ENCODE peak calls at places on chromosomes 5 and 9, in seven cellular contexts. K is ovary, X is stomach, V is SK-N-SH, N is upper lobe of left lung, Y is esophagus muscularis mucosa, D is HepG2. E is an unnamed sample.

GRCh38 chr5:142540774-142541466 is 145.0 kb downstream of the FGF1 start:
- DNase-seq in K (no peak), X (no peak), V (no peak), N (no peak), Y (no peak), D (no peak), E (peak; percentile 18)

GRCh38 chr5:140513124-140513523 is 34.3 kb upstream of the EIF4EBP3 start:
- DNase-seq in K (no peak), X (no peak), V (no peak), N (no peak), Y (no peak), D (no peak), E (no peak)

GRCh38 chr5:149387982-149388381 is 8.9 kb upstream of the IL17B start:
- DNase-seq in K (peak; percentile 71), X (no peak), V (no peak), N (no peak), Y (no peak), D (no peak), E (no peak)

GRCh38 chr5:138354926-138355378 is 2.5 kb downstream of the KDM3B start:
- DNase-seq in K (no peak), X (no peak), V (peak; percentile 64), N (no peak), Y (no peak), D (peak; percentile 67), E (no peak)

GRCh38 chr5:40511801-40512200 is 167.9 kb upstream of the PTGER4 start:
- DNase-seq in K (no peak), X (no peak), V (no peak), N (no peak), Y (no peak), D (no peak), E (no peak)

GRCh38 chr9:89274838-89275237 is 36.2 kb upstream of the CKS2 start:
- DNase-seq in K (no peak), X (no peak), V (no peak), N (no peak), Y (no peak), D (no peak), E (no peak)

GRCh38 chr5:28810751-28811136 is 1772.4 kb upstream of the CDH9 start:
- DNase-seq in K (no peak), X (no peak), V (no peak), N (no peak), Y (no peak), D (peak; percentile 1), E (no peak)

GRCh38 chr5:31119938-31120641 is 73.4 kb upstream of the CDH6 start:
- DNase-seq in K (no peak), X (no peak), V (no peak), N (no peak), Y (no peak), D (no peak), E (no peak)

GRCh38 chr5:73333944-73334703 is 114.5 kb downstream of the FOXD1 start:
- DNase-seq in K (no peak), X (no peak), V (no peak), N (no peak), Y (no peak), D (no peak), E (no peak)

GRCh38 chr5:32329395-32329834 is 16.7 kb upstream of the MTMR12 start:
- DNase-seq in K (no peak), X (peak; percentile 76), V (peak; percentile 72), N (no peak), Y (peak; percentile 92), D (peak; percentile 73), E (peak; percentile 68)

GRCh38 chr9:35285731-35286130 is 123.9 kb downstream of the UNC13B start:
- DNase-seq in K (no peak), X (no peak), V (no peak), N (no peak), Y (no peak), D (no peak), E (no peak)

GRCh38 chr5:167587768-167588167 is 703.7 kb upstream of the WWC1 start:
- DNase-seq in K (no peak), X (no peak), V (peak; percentile 48), N (no peak), Y (no peak), D (peak; percentile 11), E (no peak)

GRCh38 chr9:35553670-35554543 is 51.2 kb upstream of the TESK1 start:
- DNase-seq in K (peak; percentile 67), X (peak; percentile 64), V (peak; percentile 84), N (no peak), Y (no peak), D (peak; percentile 63), E (no peak)

GRCh38 chr5:67771221-67771620 is 444.3 kb upstream of the PIK3R1 start:
- DNase-seq in K (no peak), X (no peak), V (no peak), N (no peak), Y (no peak), D (no peak), E (no peak)

GRCh38 chr9:74770508-74771261 is 117.0 kb downstream of the TRPM6 start:
- DNase-seq in K (no peak), X (peak; percentile 35), V (peak; percentile 62), N (peak; percentile 70), Y (no peak), D (peak; percentile 48), E (no peak)

GRCh38 chr5:180938294-180938693 is 39.3 kb downstream of the BTNL8 start:
- DNase-seq in K (no peak), X (no peak), V (no peak), N (no peak), Y (no peak), D (no peak), E (no peak)

GRCh38 chr5:3181641-3182040 is 414.0 kb upstream of the IRX1 start:
- DNase-seq in K (no peak), X (no peak), V (no peak), N (no peak), Y (no peak), D (no peak), E (no peak)

GRCh38 chr9:96116275-96117051 is 185.5 kb downstream of the HSD17B3 start:
- DNase-seq in K (no peak), X (peak; percentile 78), V (peak; percentile 50), N (no peak), Y (no peak), D (peak; percentile 82), E (peak; percentile 27)

GRCh38 chr5:168328804-168329203 is 37.4 kb downstream of the WWC1 start:
- DNase-seq in K (no peak), X (peak; percentile 53), V (no peak), N (no peak), Y (no peak), D (peak; percentile 70), E (no peak)

GRCh38 chr5:10648806-10649517 is 85.1 kb downstream of the ANKRD33B start:
- DNase-seq in K (no peak), X (peak; percentile 21), V (no peak), N (peak; percentile 79), Y (no peak), D (no peak), E (no peak)

GRCh38 chr5:76952795-76953536 is at the start of gene CRHBP:
- DNase-seq in K (no peak), X (no peak), V (peak; percentile 40), N (no peak), Y (no peak), D (no peak), E (no peak)

GRCh38 chr5:179762781-179763176 is 30.2 kb downstream of the MAML1 start:
- DNase-seq in K (no peak), X (no peak), V (no peak), N (no peak), Y (no peak), D (no peak), E (no peak)

GRCh38 chr5:62896121-62896893 is 317.7 kb downstream of the LRRC70 start:
- DNase-seq in K (no peak), X (no peak), V (no peak), N (no peak), Y (no peak), D (no peak), E (no peak)

GRCh38 chr9:124349267-124349666 is 66.0 kb downstream of the PSMB7 start:
- DNase-seq in K (no peak), X (no peak), V (no peak), N (peak; percentile 40), Y (no peak), D (no peak), E (no peak)
- H3K36me3 ChIP-seq in K (no peaks in the 10 kb centered on the region), X (peaks cover 100% of the 10 kb centered on the region), V (peaks cover 91% of the 10 kb centered on the region), N (peaks cover 79% of the 10 kb centered on the region), Y (peaks cover 50% of the 10 kb centered on the region), D (peaks cover 48% of the 10 kb centered on the region), E (peaks cover 10% of the 10 kb centered on the region)

DNA sequence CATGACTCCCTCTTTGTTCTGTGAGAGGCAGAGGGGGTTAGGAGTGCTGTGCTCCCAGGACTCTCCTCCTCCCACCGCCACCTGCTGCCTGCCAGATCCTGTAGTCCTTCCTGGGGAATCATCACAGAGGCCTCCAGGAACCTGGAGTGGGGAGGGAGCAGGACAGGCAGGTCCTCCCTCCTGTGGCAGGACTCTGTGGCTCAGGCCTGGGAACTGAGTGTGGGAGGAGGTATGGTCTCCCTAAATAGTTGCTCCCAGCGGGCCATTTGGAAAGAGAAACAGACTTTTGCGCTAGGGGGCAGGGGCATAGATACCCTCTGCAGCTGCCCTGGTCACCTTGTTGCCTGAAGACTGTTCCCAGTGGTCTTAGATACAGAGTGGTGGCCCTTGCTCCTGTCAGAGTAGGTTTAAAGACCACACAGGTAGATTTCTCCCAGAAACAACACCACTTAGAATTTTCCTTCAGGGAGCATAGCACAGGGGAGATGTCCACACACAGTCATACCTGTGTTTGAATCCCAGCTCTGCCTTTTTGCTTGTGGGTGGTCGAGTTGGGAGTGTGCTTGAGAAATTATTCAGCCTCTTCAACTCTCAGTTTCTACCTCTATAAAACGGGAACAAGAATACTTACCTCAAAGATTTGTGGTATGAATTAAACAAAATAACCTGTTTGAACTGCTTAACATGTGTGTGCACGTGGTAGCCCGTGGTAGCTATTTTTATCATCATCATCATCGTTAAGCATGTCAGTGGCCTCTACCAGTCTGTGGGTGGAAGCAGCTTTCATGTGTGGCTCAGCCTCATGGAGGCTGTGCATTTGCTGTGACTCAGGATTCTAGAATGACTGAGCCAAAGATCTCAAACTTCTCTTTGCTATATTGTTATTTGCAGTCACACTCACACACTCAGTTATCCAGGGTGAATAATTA is 55.8 kb downstream of the SLC22A5 start:
- DNase-seq in K (no peak), X (no peak), V (no peak), N (no peak), Y (peak; percentile 66), D (no peak), E (no peak)
- H3K4me3 ChIP-seq in K (no peak overlapping the region), X (no peak overlapping the region), V (no peak overlapping the region), N (peak overlapping the region; percentile 25), Y (no peak overlapping the region), D (no peak overlapping the region), E (no peak overlapping the region)

GRCh38 chr9:136645343-136645902 is 17.3 kb upstream of the EGFL7 start:
- DNase-seq in K (no peak), X (no peak), V (no peak), N (peak; percentile 62), Y (no peak), D (no peak), E (no peak)
- TF ChIP-seq EP300 in K (no peak), X (no peak), V (no peak), N (no peak), Y (no peak), D (no peak), E (no peak)

DNA sequence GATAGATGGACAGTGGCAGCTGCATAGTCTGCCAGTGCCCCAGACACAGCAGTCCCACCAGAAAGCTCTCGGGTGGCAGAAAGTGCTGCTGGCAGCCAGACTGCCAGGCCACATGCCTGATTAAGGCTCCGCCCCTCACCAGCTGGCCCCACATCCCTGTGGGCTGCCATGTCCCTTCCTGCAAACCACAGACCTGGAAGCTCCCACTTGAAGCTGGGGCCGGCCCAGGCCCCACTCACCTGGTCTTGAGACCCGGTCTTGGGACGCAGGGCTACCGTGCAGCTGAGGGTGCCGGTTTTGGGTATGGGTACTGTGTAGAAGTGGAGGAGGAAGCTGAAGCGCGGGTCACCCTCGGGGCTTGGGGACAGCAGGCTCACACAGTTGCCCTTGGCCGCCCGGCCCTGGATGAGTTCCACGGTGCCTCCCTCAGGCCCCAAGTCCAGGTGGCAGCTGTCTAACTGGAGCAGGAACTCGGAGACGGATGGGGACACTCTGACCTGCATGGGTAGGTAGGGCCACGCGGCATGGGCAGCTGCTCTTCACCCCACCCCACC is 15.3 kb downstream of the FPGS start:
- DNase-seq in K (no peak), X (no peak), V (peak; percentile 85), N (peak; percentile 66), Y (no peak), D (no peak), E (no peak)
- H3K36me3 ChIP-seq in K (no peaks in the 10 kb centered on the region), X (peaks cover 87% of the 10 kb centered on the region), V (peaks cover 18% of the 10 kb centered on the region), N (peaks cover 75% of the 10 kb centered on the region), Y (peaks cover 14% of the 10 kb centered on the region), D (peaks cover 3% of the 10 kb centered on the region), E (peaks cover 16% of the 10 kb centered on the region)

E was measured in tibial nerve.